ENCODE peak calls at places on chromosomes 12 and 14, in four cellular contexts. One of them, this sample, is unnamed.

GRCh38 chr12:3973269-3973884 is 100.2 kb upstream of the PARP11 start:
- DNase-seq in HepG2: no peak
- DNase-seq in H1: peak
- DNase-seq in GM12878: no peak
- DNase-seq in this sample: no peak

GRCh38 chr12:121711925-121712461 is 559 bp upstream of the TMEM120B start:
- DNase-seq in HepG2: peak
- DNase-seq in H1: no peak
- DNase-seq in GM12878: no peak
- DNase-seq in this sample: peak

GRCh38 chr14:72780771-72781170 is 113.1 kb downstream of the DPF3 start:
- DNase-seq in HepG2: no peak
- DNase-seq in H1: peak
- DNase-seq in GM12878: no peak
- DNase-seq in this sample: no peak

GRCh38 chr12:121465921-121466799 is 66.2 kb downstream of the RNF34 start:
- DNase-seq in HepG2: no peak
- DNase-seq in H1: no peak
- DNase-seq in GM12878: no peak
- DNase-seq in this sample: no peak

GRCh38 chr12:13277278-13277677 is 80.8 kb downstream of the EMP1 start:
- DNase-seq in HepG2: no peak
- DNase-seq in H1: no peak
- DNase-seq in GM12878: no peak
- DNase-seq in this sample: no peak

GRCh38 chr12:87687362-87687761 is 341.8 kb downstream of the C12orf50 start:
- DNase-seq in HepG2: no peak
- DNase-seq in H1: no peak
- DNase-seq in GM12878: no peak
- DNase-seq in this sample: no peak

GRCh38 chr14:21025374-21026151 is 702 bp upstream of the NDRG2 start:
- DNase-seq in HepG2: no peak
- DNase-seq in H1: peak
- DNase-seq in GM12878: no peak
- DNase-seq in this sample: peak

GRCh38 chr14:78164226-78164853 is 5.8 kb upstream of the NRXN3 start:
- DNase-seq in HepG2: peak
- DNase-seq in H1: peak
- DNase-seq in GM12878: no peak
- DNase-seq in this sample: peak

GRCh38 chr12:105561981-105562726 is 231.7 kb downstream of the C12orf75 start:
- DNase-seq in HepG2: no peak
- DNase-seq in H1: no peak
- DNase-seq in GM12878: no peak
- DNase-seq in this sample: no peak

GRCh38 chr12:45435945-45436710 is 220.2 kb downstream of the ANO6 start:
- DNase-seq in HepG2: no peak
- DNase-seq in H1: no peak
- DNase-seq in GM12878: no peak
- DNase-seq in this sample: no peak

GRCh38 chr12:9699898-9700605 is 30.5 kb downstream of the CLEC2D start:
- DNase-seq in HepG2: no peak
- DNase-seq in H1: no peak
- DNase-seq in GM12878: no peak
- DNase-seq in this sample: no peak

GRCh38 chr12:34286483-34286882 is 264.2 kb downstream of the ALG10 start:
- DNase-seq in HepG2: no peak
- DNase-seq in H1: no peak
- DNase-seq in GM12878: no peak
- DNase-seq in this sample: no peak

GRCh38 chr12:40104461-40105264 is 1.2 kb downstream of the SLC2A13 start:
- DNase-seq in HepG2: no peak
- DNase-seq in H1: no peak
- DNase-seq in GM12878: no peak
- DNase-seq in this sample: peak

GRCh38 chr14:89277229-89277628 is 139.8 kb downstream of the FOXN3 start:
- DNase-seq in HepG2: no peak
- DNase-seq in H1: no peak
- DNase-seq in GM12878: no peak
- DNase-seq in this sample: no peak

GRCh38 chr12:47080725-47081502 is 1.2 kb upstream of the AMIGO2 start:
- DNase-seq in HepG2: no peak
- DNase-seq in H1: no peak
- DNase-seq in GM12878: no peak
- DNase-seq in this sample: peak

GRCh38 chr14:37036669-37037341 is 135.6 kb downstream of the SLC25A21 start:
- DNase-seq in HepG2: peak
- DNase-seq in H1: no peak
- DNase-seq in GM12878: no peak
- DNase-seq in this sample: no peak

GRCh38 chr12:56137853-56138571 is 9.9 kb downstream of the ESYT1 start:
- DNase-seq in HepG2: no peak
- DNase-seq in H1: no peak
- DNase-seq in GM12878: no peak
- DNase-seq in this sample: no peak

GRCh38 chr12:122842505-122843405 is 7.5 kb downstream of the HIP1R start:
- DNase-seq in HepG2: no peak
- DNase-seq in H1: no peak
- DNase-seq in GM12878: no peak
- DNase-seq in this sample: peak

GRCh38 chr14:88934231-88934898 is 109.9 kb downstream of the TTC8 start:
- DNase-seq in HepG2: no peak
- DNase-seq in H1: no peak
- DNase-seq in GM12878: no peak
- DNase-seq in this sample: no peak

GRCh38 chr14:105315211-105315721 is 718 bp downstream of the PACS2 start:
- DNase-seq in HepG2: peak
- DNase-seq in H1: peak
- DNase-seq in GM12878: no peak
- DNase-seq in this sample: no peak
- TF ChIP-seq JUND in HepG2: no peak
- TF ChIP-seq JUND in H1: no peak
- TF ChIP-seq JUND in GM12878: no peak
- TF ChIP-seq JUND in this sample: no peak

DNA sequence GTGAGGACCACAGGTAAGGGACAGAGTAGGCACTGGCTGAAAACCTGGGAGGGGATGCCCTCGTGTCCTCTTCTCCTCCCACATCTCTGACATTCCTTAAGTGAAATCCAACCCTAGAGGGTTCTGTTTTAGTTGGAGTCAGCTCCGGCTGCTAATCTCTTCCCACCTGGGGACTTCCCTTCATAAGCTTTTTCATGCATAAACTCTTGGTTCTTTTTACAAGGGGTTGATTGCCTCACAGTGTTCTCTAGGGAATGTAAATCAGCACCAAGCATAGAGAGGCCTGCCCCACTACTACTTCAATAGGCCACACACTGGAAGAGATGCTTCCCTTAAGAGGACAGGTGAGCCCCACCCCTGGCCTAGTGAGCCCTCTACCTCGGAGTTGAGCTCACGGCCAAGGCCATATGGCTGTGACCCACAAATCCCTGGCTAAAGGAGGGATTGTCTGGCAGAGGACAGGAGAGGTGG is 3.2 kb upstream of the SYNDIG1L start:
- DNase-seq in HepG2: no peak
- DNase-seq in H1: peak
- DNase-seq in GM12878: no peak
- DNase-seq in this sample: no peak
- TF ChIP-seq HDAC2 in HepG2: no peak
- TF ChIP-seq HDAC2 in H1: no peak
- TF ChIP-seq HDAC2 in GM12878: no peak
- TF ChIP-seq HDAC2 in this sample: no peak

DNA sequence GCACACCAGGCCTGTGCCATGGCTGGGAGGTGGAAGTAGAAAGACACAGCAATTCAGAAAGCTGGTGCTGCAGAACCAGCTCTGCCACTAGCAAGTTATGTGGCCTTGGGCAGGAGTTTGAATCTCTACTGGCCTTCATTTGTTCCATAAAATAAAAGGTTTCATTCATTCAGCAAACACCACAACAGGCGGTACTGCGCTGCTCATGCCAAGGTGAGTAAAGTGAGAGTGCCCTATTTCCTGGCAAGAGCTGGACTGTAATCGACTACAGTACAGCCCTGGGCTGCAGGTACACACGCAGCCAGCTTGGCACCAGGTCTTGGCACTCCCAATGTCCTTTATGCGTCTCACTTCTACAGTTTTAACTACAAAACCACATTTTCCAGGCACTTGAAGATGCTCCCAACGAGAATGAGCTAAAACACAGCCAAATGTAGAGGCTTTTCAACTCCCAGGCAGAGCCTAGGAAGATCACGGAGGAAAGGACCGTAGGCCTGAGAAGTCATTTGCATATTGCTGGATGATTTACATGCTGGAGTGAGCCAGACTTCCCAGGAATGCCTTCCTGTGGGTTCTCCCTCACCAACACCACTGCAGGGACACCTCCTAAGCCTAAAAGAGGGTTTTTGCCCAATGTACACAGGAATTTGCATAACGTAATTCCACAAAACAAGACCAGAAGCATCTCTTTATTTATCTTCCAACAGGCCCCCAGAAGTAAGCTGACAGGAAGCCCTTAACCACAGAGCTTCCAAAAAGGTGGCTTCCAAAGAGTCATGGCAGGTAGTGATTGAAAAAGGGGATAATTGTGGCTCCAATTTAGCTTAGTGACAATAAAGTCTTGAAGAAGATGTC is 116.5 kb downstream of the EGLN3 start:
- DNase-seq in HepG2: no peak
- DNase-seq in H1: no peak
- DNase-seq in GM12878: no peak
- DNase-seq in this sample: no peak
- TF ChIP-seq JUND in HepG2: no peak
- TF ChIP-seq JUND in H1: no peak
- TF ChIP-seq JUND in GM12878: no peak
- TF ChIP-seq JUND in this sample: no peak

DNA sequence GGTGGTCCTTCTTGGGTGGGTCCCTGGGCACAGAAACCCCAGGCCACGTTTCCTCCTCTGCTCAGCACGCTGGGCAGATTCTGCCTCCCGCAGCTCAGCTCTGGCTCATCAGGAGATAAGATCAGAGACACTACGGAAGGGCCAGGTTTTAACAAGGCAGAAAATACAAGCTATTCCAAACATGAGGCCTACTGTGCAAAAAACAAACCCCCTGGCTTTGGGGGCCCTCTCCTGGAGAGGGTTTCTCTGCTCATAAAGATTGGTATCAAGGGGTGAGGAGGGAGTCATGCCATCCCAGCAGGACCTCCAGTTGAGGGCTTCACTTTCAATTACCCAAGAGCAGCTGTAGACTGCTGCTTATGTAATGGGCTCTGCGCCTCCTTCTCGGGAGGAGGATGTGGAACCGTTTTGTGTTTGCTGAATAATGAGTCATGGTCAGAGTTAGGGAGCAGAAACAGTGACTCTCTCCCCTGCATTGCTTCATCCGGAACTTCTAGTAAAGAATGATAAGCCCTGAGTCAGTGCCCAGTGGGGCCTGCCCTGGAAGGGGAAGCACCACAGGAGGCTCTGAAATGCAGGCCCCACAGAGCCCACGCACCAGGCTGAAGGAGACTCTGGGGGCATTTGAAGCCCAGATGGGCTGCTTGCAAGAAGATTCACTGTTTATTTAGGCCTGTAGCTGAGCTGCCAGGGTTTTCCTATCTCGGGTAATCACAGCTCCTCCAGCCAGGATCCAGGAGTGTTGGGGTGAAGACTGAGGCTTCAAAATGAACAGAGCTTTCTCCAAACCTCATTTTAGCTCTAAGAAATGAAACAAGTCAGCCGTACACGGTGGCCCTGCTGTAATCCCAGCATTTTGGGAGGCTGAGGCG is 79.3 kb downstream of the SSPN start:
- DNase-seq in HepG2: peak
- DNase-seq in H1: no peak
- DNase-seq in GM12878: peak
- DNase-seq in this sample: peak
- TF ChIP-seq HDAC2 in HepG2: peak
- TF ChIP-seq HDAC2 in H1: no peak
- TF ChIP-seq HDAC2 in GM12878: no peak
- TF ChIP-seq HDAC2 in this sample: peak

GRCh38 chr14:34692348-34692747 is 22.0 kb downstream of the CFL2 start:
- DNase-seq in HepG2: no peak
- DNase-seq in H1: no peak
- DNase-seq in GM12878: no peak
- DNase-seq in this sample: no peak

GRCh38 chr14:34688470-34689206 is 25.8 kb downstream of the CFL2 start:
- DNase-seq in HepG2: no peak
- DNase-seq in H1: no peak
- DNase-seq in GM12878: no peak
- DNase-seq in this sample: no peak

GRCh38 chr14:34692898-34693227 is 21.5 kb downstream of the CFL2 start:
- DNase-seq in HepG2: no peak
- DNase-seq in H1: no peak
- DNase-seq in GM12878: no peak
- DNase-seq in this sample: no peak

GRCh38 chr14:34691173-34691572 is 23.2 kb downstream of the CFL2 start:
- DNase-seq in HepG2: no peak
- DNase-seq in H1: no peak
- DNase-seq in GM12878: no peak
- DNase-seq in this sample: no peak

GRCh38 chr14:34693228-34693939 is 21.0 kb downstream of the CFL2 start:
- DNase-seq in HepG2: peak
- DNase-seq in H1: peak
- DNase-seq in GM12878: no peak
- DNase-seq in this sample: peak
- TF ChIP-seq JUND in HepG2: no peak
- TF ChIP-seq JUND in H1: no peak
- TF ChIP-seq JUND in GM12878: no peak
- TF ChIP-seq JUND in this sample: no peak

This sample was measured in K562.